ENCODE peak calls at places on chromosomes 4 and X, in four cellular contexts. G is psoas muscle, K is endothelial cell, X is dorsolateral prefrontal cortex. Y is an unnamed sample.

GRCh38 chr4:24937176-24937575 is 24.3 kb upstream of the CCDC149 start:
- DNase-seq in G (no peak), K (no peak), X (no peak), Y (no peak)

GRCh38 chrX:38561951-38562719 is 793 bp downstream of the TSPAN7 start:
- DNase-seq in G (peak), K (peak), X (peak), Y (peak)

GRCh38 chr4:110197421-110198398 is 705 bp downstream of the ELOVL6 start:
- DNase-seq in G (peak), K (peak), X (peak), Y (peak)

GRCh38 chr4:6410078-6410477 is 62.3 kb downstream of the PPP2R2C start:
- DNase-seq in G (no peak), K (no peak), X (no peak), Y (no peak)

GRCh38 chrX:24838624-24839023 is 144.9 kb downstream of the POLA1 start:
- DNase-seq in G (no peak), K (peak), X (no peak), Y (no peak)

GRCh38 chr4:2511645-2512131 is 24.8 kb upstream of the FAM193A start:
- DNase-seq in G (no peak), K (no peak), X (no peak), Y (no peak)

GRCh38 chrX:120857240-120857639 is 18.4 kb downstream of the CT47B1 start:
- DNase-seq in G (no peak), K (peak), X (no peak), Y (no peak)

GRCh38 chr4:3872834-3873313 is 106.7 kb downstream of the ADRA2C start:
- DNase-seq in G (no peak), K (no peak), X (no peak), Y (no peak)

GRCh38 chrX:112085149-112085548 is 2.6 kb upstream of the TRPC5 start:
- DNase-seq in G (no peak), K (no peak), X (no peak), Y (no peak)

GRCh38 chr4:21697583-21697982 is 251.0 kb downstream of the KCNIP4 start:
- DNase-seq in G (no peak), K (peak), X (peak), Y (no peak)

GRCh38 chrX:1093586-1094538 is 118.6 kb downstream of the CRLF2 start:
- DNase-seq in G (no peak), K (no peak), X (no peak), Y (no peak)

GRCh38 chr4:83535520-83535944 is 376 bp upstream of the GPAT3 start:
- DNase-seq in G (peak), K (peak), X (peak), Y (peak)

GRCh38 chr4:92447265-92447905 is 143.6 kb downstream of the GRID2 start:
- DNase-seq in G (no peak), K (no peak), X (no peak), Y (no peak)

GRCh38 chr4:90799895-90800294 is 672.7 kb downstream of the CCSER1 start:
- DNase-seq in G (no peak), K (no peak), X (no peak), Y (no peak)

GRCh38 chr4:38080575-38080974 is 120.4 kb downstream of the PTTG2 start:
- DNase-seq in G (no peak), K (no peak), X (no peak), Y (no peak)

GRCh38 chr4:40305329-40306193 is 29.6 kb upstream of the CHRNA9 start:
- DNase-seq in G (no peak), K (no peak), X (no peak), Y (no peak)

GRCh38 chr4:113222006-113222405 is 172.6 kb downstream of the ANK2 start:
- DNase-seq in G (no peak), K (no peak), X (no peak), Y (no peak)

GRCh38 chr4:72779256-72779655 is 210.2 kb upstream of the ADAMTS3 start:
- DNase-seq in G (no peak), K (no peak), X (no peak), Y (no peak)

GRCh38 chr4:147090486-147090885 is 144.8 kb upstream of the TTC29 start:
- DNase-seq in G (no peak), K (no peak), X (no peak), Y (no peak)

GRCh38 chrX:103637604-103638338 is 9.0 kb downstream of the TCEAL1 start:
- DNase-seq in G (no peak), K (no peak), X (no peak), Y (no peak)

GRCh38 chrX:12434493-12434892 is 296.2 kb downstream of the FRMPD4 start:
- DNase-seq in G (no peak), K (no peak), X (no peak), Y (no peak)

GRCh38 chr4:41532880-41533279 is 5.1 kb upstream of the LIMCH1 start:
- DNase-seq in G (no peak), K (no peak), X (peak), Y (no peak)

GRCh38 chrX:37644381-37645305 is 40.9 kb upstream of the XK start:
- DNase-seq in G (no peak), K (no peak), X (no peak), Y (no peak)

GRCh38 chr4:140053185-140053584 is 100.8 kb downstream of the MAML3 start:
- DNase-seq in G (no peak), K (no peak), X (no peak), Y (no peak)

GRCh38 chrX:12339921-12340320 is 201.6 kb downstream of the FRMPD4 start:
- DNase-seq in G (no peak), K (no peak), X (no peak), Y (no peak)

GRCh38 chr4:26885912-26886274 is 25.3 kb downstream of the STIM2 start:
- DNase-seq in G (no peak), K (no peak), X (no peak), Y (no peak)